ENCODE peak calls at places on chromosomes 4 and X, in eight cellular contexts. I, D, H, E, X, V, U and T are unnamed samples.

GRCh38 chr4:134201216-134202098 is at the start of gene PABPC4L:
- DNase-seq in I (no peak), D (no peak), H (peak), E (peak), X (peak), V (no peak), U (no peak), T (peak)

GRCh38 chr4:5470318-5470889 is 238.0 kb downstream of the EVC2 start:
- DNase-seq in I (no peak), D (no peak), H (no peak), E (no peak), X (no peak), V (no peak), U (no peak), T (no peak)

GRCh38 chr4:67054901-67055300 is 490.4 kb downstream of the CENPC start:
- DNase-seq in I (no peak), D (no peak), H (no peak), E (no peak), X (no peak), V (no peak), U (no peak), T (no peak)

GRCh38 chr4:123024710-123025109 is 102.3 kb upstream of the NUDT6 start:
- DNase-seq in I (no peak), D (no peak), H (no peak), E (no peak), X (no peak), V (no peak), U (no peak), T (no peak)

GRCh38 chr4:30912098-30912719 is 192.0 kb downstream of the PCDH7 start:
- DNase-seq in I (no peak), D (no peak), H (peak), E (peak), X (no peak), V (peak), U (no peak), T (no peak)

GRCh38 chr4:73172166-73172565 is 86.4 kb downstream of the ANKRD17 start:
- DNase-seq in I (no peak), D (no peak), H (peak), E (peak), X (no peak), V (no peak), U (no peak), T (no peak)

GRCh38 chr4:103375278-103375677 is 177.1 kb upstream of the CENPE start:
- DNase-seq in I (peak), D (no peak), H (no peak), E (peak), X (no peak), V (no peak), U (no peak), T (peak)

GRCh38 chr4:11769425-11769824 is 340.7 kb upstream of the HS3ST1 start:
- DNase-seq in I (no peak), D (no peak), H (no peak), E (peak), X (no peak), V (no peak), U (no peak), T (peak)

GRCh38 chrX:153794897-153795816 is 689 bp downstream of the SSR4 start:
- DNase-seq in I (no peak), D (no peak), H (peak), E (peak), X (peak), V (no peak), U (peak), T (no peak)

GRCh38 chrX:125977851-125978250 is 188.2 kb downstream of the DCAF12L2 start:
- DNase-seq in I (no peak), D (no peak), H (no peak), E (no peak), X (no peak), V (no peak), U (no peak), T (peak)

GRCh38 chrX:10897768-10898167 is 213.4 kb upstream of the HCCS start:
- DNase-seq in I (no peak), D (no peak), H (no peak), E (no peak), X (peak), V (no peak), U (no peak), T (no peak)

GRCh38 chrX:107374116-107374515 is 75.3 kb upstream of the FRMPD3 start:
- DNase-seq in I (no peak), D (no peak), H (no peak), E (no peak), X (peak), V (no peak), U (no peak), T (no peak)

GRCh38 chrX:149372861-149373260 is 132.2 kb downstream of the IDS start:
- DNase-seq in I (no peak), D (no peak), H (no peak), E (no peak), X (no peak), V (no peak), U (no peak), T (peak)

GRCh38 chr4:62618042-62618441 is 1417.9 kb downstream of the ADGRL3 start:
- DNase-seq in I (no peak), D (no peak), H (no peak), E (no peak), X (no peak), V (no peak), U (no peak), T (no peak)

GRCh38 chr4:166252487-166253402 is 379.7 kb downstream of the TLL1 start:
- DNase-seq in I (peak), D (peak), H (peak), E (peak), X (peak), V (no peak), U (no peak), T (peak)

GRCh38 chr4:40183615-40184411 is 13.0 kb upstream of the RHOH start:
- DNase-seq in I (no peak), D (peak), H (peak), E (peak), X (no peak), V (no peak), U (no peak), T (peak)

GRCh38 chr4:55116450-55116849 is 8.9 kb downstream of the KDR start:
- DNase-seq in I (no peak), D (no peak), H (no peak), E (peak), X (peak), V (no peak), U (no peak), T (no peak)

GRCh38 chr4:153750197-153750817 is 9.5 kb downstream of the RNF175 start:
- DNase-seq in I (peak), D (peak), H (peak), E (peak), X (peak), V (peak), U (peak), T (peak)
- TF ChIP-seq CTCF in I (peak), D (peak), H (peak), E (peak), X (peak), V (peak), U (peak), T (peak)

DNA sequence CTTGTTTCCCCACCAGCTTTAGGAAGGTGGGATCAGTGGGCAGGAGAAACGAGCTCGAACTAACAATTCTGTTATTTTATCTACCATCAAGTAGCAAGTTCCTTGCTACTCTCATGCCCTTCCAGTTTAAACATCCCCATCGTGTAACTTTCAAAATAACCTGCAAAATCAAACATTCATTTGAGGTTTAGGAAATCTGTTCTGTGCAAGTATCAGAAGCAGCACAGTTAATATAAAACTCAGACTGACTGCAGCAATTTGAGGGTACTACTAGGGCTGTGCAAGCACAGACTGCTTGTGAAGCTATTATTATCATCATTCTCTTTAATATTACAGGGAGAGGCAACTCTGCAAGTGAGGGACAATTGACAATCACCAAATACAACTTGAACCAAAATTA is 48.0 kb downstream of the CHST7 start:
- DNase-seq in I (no peak), D (no peak), H (no peak), E (no peak), X (no peak), V (no peak), U (no peak), T (no peak)
- TF ChIP-seq CTCF in I (no peak), D (no peak), H (no peak), E (no peak), X (no peak), V (no peak), U (no peak), T (no peak)

DNA sequence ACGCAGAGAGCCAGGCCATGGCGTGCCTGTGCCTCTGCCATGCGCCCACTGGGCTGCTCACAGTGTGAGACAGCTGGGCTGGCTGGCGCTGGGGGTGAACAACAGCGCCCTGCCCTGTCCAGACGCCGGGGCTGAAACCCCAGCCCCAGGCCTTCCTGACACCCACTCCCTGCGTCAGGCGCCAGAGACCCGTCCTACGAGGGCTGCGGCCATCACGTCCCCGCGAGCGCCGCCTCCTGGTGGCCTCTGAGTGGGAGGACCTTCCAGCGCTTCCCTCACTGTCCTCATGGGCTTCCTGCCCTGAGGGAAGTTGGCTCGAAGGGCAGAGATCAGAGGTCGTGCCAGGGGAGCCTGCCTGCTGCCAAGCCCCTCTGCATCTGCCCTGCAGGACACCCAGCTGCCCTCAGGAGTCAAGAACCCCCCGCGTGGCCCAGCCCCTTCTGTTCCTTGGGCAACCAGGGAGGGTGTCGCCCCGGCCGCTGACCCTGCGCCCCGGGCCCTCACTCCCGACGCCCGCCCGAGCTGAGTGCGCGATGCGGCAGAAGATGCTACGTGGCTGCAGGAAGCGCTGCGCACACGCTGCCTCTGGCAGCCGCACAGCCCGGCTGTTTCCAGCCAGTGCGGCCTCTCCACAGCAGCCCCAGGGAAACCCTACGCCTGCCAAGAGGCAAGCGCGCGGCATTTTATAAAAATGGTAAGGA is 16.2 kb downstream of the NELFA start:
- DNase-seq in I (no peak), D (no peak), H (no peak), E (peak), X (peak), V (no peak), U (no peak), T (no peak)
- TF ChIP-seq CTCF in I (no peak), D (no peak), H (no peak), E (peak), X (peak), V (no peak), U (no peak), T (no peak)

GRCh38 chr4:1658581-1658980 is 25.5 kb downstream of the FAM53A start:
- DNase-seq in I (no peak), D (no peak), H (no peak), E (no peak), X (no peak), V (no peak), U (no peak), T (no peak)

GRCh38 chr4:1659104-1659725 is 24.9 kb downstream of the FAM53A start:
- DNase-seq in I (no peak), D (no peak), H (no peak), E (no peak), X (no peak), V (no peak), U (no peak), T (no peak)

GRCh38 chr4:1656986-1657385 is 27.1 kb downstream of the FAM53A start:
- DNase-seq in I (no peak), D (no peak), H (no peak), E (no peak), X (no peak), V (no peak), U (no peak), T (no peak)

GRCh38 chr4:1656132-1656531 is 28.0 kb downstream of the FAM53A start:
- DNase-seq in I (no peak), D (no peak), H (no peak), E (no peak), X (no peak), V (no peak), U (no peak), T (no peak)

GRCh38 chr4:1658146-1658545 is 26.0 kb downstream of the FAM53A start:
- DNase-seq in I (no peak), D (no peak), H (no peak), E (no peak), X (no peak), V (no peak), U (no peak), T (no peak)
- TF ChIP-seq CTCF in I (no peak), D (no peak), H (no peak), E (no peak), X (no peak), V (no peak), U (no peak), T (no peak)